ENCODE peak calls at places on chromosome 14, in eight cellular contexts. One of them, this sample, is unnamed.

GRCh38 chr14:93716410-93717221 is 71.7 kb downstream of the PRIMA1 start:
- DNase-seq in Peyer's patch: no peak
- DNase-seq in GM23338: no peak
- DNase-seq in heart left ventricle: peak; percentile 42
- DNase-seq in mucosa of descending colon: no peak
- DNase-seq in GM12878: no peak
- DNase-seq in HCT116: no peak
- DNase-seq in psoas muscle: peak; percentile 35
- DNase-seq in this sample: no peak

GRCh38 chr14:65281991-65282908 is 130.3 kb upstream of the FUT8 start:
- DNase-seq in mucosa of descending colon: no peak
- DNase-seq in HCT116: no peak
- DNase-seq in heart left ventricle: no peak
- DNase-seq in psoas muscle: no peak
- DNase-seq in Peyer's patch: no peak
- DNase-seq in GM23338: peak; percentile 76
- DNase-seq in GM12878: no peak
- DNase-seq in this sample: no peak

GRCh38 chr14:34450542-34450915 is 11.5 kb downstream of the SPTSSA start:
- DNase-seq in psoas muscle: no peak
- DNase-seq in GM23338: no peak
- DNase-seq in HCT116: no peak
- DNase-seq in mucosa of descending colon: no peak
- DNase-seq in GM12878: no peak
- DNase-seq in Peyer's patch: no peak
- DNase-seq in heart left ventricle: no peak
- DNase-seq in this sample: no peak

GRCh38 chr14:44812672-44813071 is 149.1 kb downstream of the KLHL28 start:
- DNase-seq in HCT116: no peak
- DNase-seq in heart left ventricle: no peak
- DNase-seq in Peyer's patch: no peak
- DNase-seq in psoas muscle: no peak
- DNase-seq in mucosa of descending colon: no peak
- DNase-seq in GM23338: peak; percentile 34
- DNase-seq in GM12878: no peak
- DNase-seq in this sample: no peak

GRCh38 chr14:99544971-99545370 is 59.0 kb downstream of the CCDC85C start:
- DNase-seq in GM23338: no peak
- DNase-seq in psoas muscle: no peak
- DNase-seq in GM12878: no peak
- DNase-seq in mucosa of descending colon: no peak
- DNase-seq in heart left ventricle: no peak
- DNase-seq in HCT116: no peak
- DNase-seq in Peyer's patch: no peak
- DNase-seq in this sample: no peak

GRCh38 chr14:21056520-21057163 is 980 bp upstream of the RNASE8 start:
- DNase-seq in psoas muscle: no peak
- DNase-seq in GM12878: no peak
- DNase-seq in heart left ventricle: no peak
- DNase-seq in Peyer's patch: peak; percentile 70
- DNase-seq in mucosa of descending colon: peak; percentile 78
- DNase-seq in GM23338: no peak
- DNase-seq in HCT116: no peak
- DNase-seq in this sample: no peak

GRCh38 chr14:70425349-70425748 is 8.5 kb upstream of the SYNJ2BP start:
- DNase-seq in psoas muscle: peak; percentile 76
- DNase-seq in GM12878: no peak
- DNase-seq in HCT116: no peak
- DNase-seq in heart left ventricle: no peak
- DNase-seq in GM23338: no peak
- DNase-seq in Peyer's patch: no peak
- DNase-seq in mucosa of descending colon: no peak
- DNase-seq in this sample: no peak

GRCh38 chr14:83164016-83164415 is 1630.4 kb upstream of the SEL1L start:
- DNase-seq in GM12878: no peak
- DNase-seq in mucosa of descending colon: no peak
- DNase-seq in Peyer's patch: no peak
- DNase-seq in GM23338: no peak
- DNase-seq in psoas muscle: no peak
- DNase-seq in HCT116: no peak
- DNase-seq in heart left ventricle: no peak
- DNase-seq in this sample: no peak

GRCh38 chr14:85175556-85175955 is 354.4 kb upstream of the FLRT2 start:
- DNase-seq in psoas muscle: no peak
- DNase-seq in mucosa of descending colon: no peak
- DNase-seq in heart left ventricle: no peak
- DNase-seq in HCT116: no peak
- DNase-seq in Peyer's patch: no peak
- DNase-seq in GM12878: no peak
- DNase-seq in GM23338: no peak
- DNase-seq in this sample: no peak

GRCh38 chr14:50790568-50790967 is 40.4 kb downstream of the NIN start:
- DNase-seq in heart left ventricle: no peak
- DNase-seq in GM23338: no peak
- DNase-seq in HCT116: no peak
- DNase-seq in mucosa of descending colon: no peak
- DNase-seq in GM12878: no peak
- DNase-seq in psoas muscle: no peak
- DNase-seq in Peyer's patch: no peak
- DNase-seq in this sample: no peak

GRCh38 chr14:53742226-53742607 is 214.4 kb downstream of the BMP4 start:
- DNase-seq in psoas muscle: no peak
- DNase-seq in GM23338: peak; percentile 58
- DNase-seq in Peyer's patch: no peak
- DNase-seq in GM12878: no peak
- DNase-seq in HCT116: peak; percentile 10
- DNase-seq in mucosa of descending colon: no peak
- DNase-seq in heart left ventricle: no peak
- DNase-seq in this sample: no peak

GRCh38 chr14:67951529-67952120 is 132.0 kb downstream of the RAD51B start:
- DNase-seq in GM12878: no peak
- DNase-seq in heart left ventricle: no peak
- DNase-seq in HCT116: no peak
- DNase-seq in psoas muscle: no peak
- DNase-seq in Peyer's patch: no peak
- DNase-seq in GM23338: no peak
- DNase-seq in mucosa of descending colon: no peak
- DNase-seq in this sample: no peak

GRCh38 chr14:58703149-58703509 is 65.4 kb downstream of the DACT1 start:
- DNase-seq in mucosa of descending colon: peak; percentile 44
- DNase-seq in heart left ventricle: no peak
- DNase-seq in GM12878: no peak
- DNase-seq in psoas muscle: no peak
- DNase-seq in GM23338: no peak
- DNase-seq in Peyer's patch: peak; percentile 46
- DNase-seq in HCT116: no peak
- DNase-seq in this sample: no peak

GRCh38 chr14:81132492-81132891 is 88.3 kb downstream of the GTF2A1 start:
- DNase-seq in mucosa of descending colon: no peak
- DNase-seq in GM12878: no peak
- DNase-seq in HCT116: no peak
- DNase-seq in Peyer's patch: no peak
- DNase-seq in GM23338: no peak
- DNase-seq in psoas muscle: no peak
- DNase-seq in heart left ventricle: no peak
- DNase-seq in this sample: no peak

GRCh38 chr14:82431031-82431430 is 897.4 kb upstream of the SEL1L start:
- DNase-seq in psoas muscle: no peak
- DNase-seq in heart left ventricle: no peak
- DNase-seq in GM23338: no peak
- DNase-seq in GM12878: no peak
- DNase-seq in HCT116: no peak
- DNase-seq in Peyer's patch: no peak
- DNase-seq in mucosa of descending colon: no peak
- DNase-seq in this sample: no peak

GRCh38 chr14:56136571-56137498 is 18.6 kb downstream of the PELI2 start:
- DNase-seq in psoas muscle: no peak
- DNase-seq in Peyer's patch: no peak
- DNase-seq in heart left ventricle: no peak
- DNase-seq in mucosa of descending colon: no peak
- DNase-seq in HCT116: no peak
- DNase-seq in GM23338: no peak
- DNase-seq in GM12878: no peak
- DNase-seq in this sample: no peak

GRCh38 chr14:89089330-89089729 is 264.9 kb downstream of the TTC8 start:
- DNase-seq in Peyer's patch: no peak
- DNase-seq in GM12878: no peak
- DNase-seq in HCT116: no peak
- DNase-seq in heart left ventricle: no peak
- DNase-seq in mucosa of descending colon: no peak
- DNase-seq in GM23338: no peak
- DNase-seq in psoas muscle: no peak
- DNase-seq in this sample: no peak

GRCh38 chr14:80117876-80118275 is 93.4 kb downstream of the DIO2 start:
- DNase-seq in GM12878: no peak
- DNase-seq in GM23338: no peak
- DNase-seq in heart left ventricle: no peak
- DNase-seq in Peyer's patch: no peak
- DNase-seq in HCT116: no peak
- DNase-seq in psoas muscle: no peak
- DNase-seq in mucosa of descending colon: no peak
- DNase-seq in this sample: no peak

GRCh38 chr14:68979722-68980552 is 835 bp upstream of the ACTN1 start:
- DNase-seq in HCT116: no peak
- DNase-seq in Peyer's patch: peak; percentile 52
- DNase-seq in psoas muscle: peak; percentile 68
- DNase-seq in heart left ventricle: peak; percentile 75
- DNase-seq in GM12878: no peak
- DNase-seq in GM23338: peak; percentile 83
- DNase-seq in mucosa of descending colon: peak; percentile 75
- DNase-seq in this sample: no peak
- H3K4me1 ChIP-seq in HCT116: peaks cover 16% of the 10 kb centered on the region
- H3K4me1 ChIP-seq in Peyer's patch: peaks cover 9% of the 10 kb centered on the region
- H3K4me1 ChIP-seq in psoas muscle: peaks cover 6% of the 10 kb centered on the region
- H3K4me1 ChIP-seq in heart left ventricle: peaks cover 28% of the 10 kb centered on the region
- H3K4me1 ChIP-seq in GM12878: no peaks in the 10 kb centered on the region
- H3K4me1 ChIP-seq in GM23338: peaks cover 49% of the 10 kb centered on the region
- H3K4me1 ChIP-seq in mucosa of descending colon: peaks cover 26% of the 10 kb centered on the region
- H3K4me1 ChIP-seq in this sample: no peaks in the 10 kb centered on the region

DNA sequence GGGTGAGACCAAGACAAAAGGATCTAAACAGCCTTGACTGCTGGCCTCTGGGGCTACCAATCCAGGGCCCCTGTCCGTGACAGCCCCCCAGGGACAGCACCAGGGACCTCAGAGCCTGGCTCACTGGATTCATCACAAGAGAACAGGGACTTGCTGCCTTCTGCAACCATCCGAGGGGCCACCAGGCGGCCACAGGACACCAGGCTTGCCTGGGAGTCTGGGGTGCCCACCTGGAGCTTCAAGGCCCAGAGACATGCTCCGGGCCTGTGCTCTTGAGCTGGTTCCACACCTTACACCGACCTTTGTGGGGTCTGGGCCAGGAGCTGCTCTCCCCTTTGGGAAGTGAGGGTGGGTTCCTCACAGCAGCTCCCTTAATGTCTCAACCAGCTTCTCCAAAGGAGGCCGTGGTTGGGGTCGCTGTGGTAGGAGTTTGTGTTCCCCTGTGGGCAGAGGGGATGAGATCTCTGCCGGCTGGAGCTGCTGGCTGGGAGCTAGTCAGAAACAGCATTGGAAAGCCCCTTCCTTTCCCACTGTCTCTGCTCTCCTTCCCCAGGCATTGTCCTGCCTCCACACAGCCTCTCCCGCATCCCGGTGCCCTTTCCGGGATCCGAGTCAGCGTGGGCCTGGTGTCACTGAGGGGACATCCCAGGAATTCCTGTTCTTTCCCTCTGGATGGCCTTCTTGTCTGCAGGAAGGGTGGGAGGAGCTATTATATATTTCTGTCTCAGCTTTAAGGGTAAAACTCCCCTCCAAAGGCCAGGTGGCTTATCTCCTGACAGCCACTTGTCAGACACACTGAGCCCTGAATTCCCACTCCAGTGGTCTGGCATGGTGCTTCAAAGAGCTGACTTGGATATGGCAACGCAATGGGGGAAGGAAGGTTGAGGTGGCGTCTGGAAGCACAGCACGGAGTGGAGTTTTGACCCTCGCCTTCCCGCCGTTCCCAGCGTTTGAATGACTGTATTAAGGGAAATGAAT is 5.1 kb upstream of the PAPLN start:
- DNase-seq in heart left ventricle: no peak
- DNase-seq in psoas muscle: peak; percentile 46
- DNase-seq in Peyer's patch: no peak
- DNase-seq in mucosa of descending colon: no peak
- DNase-seq in GM23338: peak; percentile 87
- DNase-seq in GM12878: no peak
- DNase-seq in HCT116: no peak
- DNase-seq in this sample: no peak
- TF ChIP-seq CTCF in heart left ventricle: no peak
- TF ChIP-seq CTCF in psoas muscle: no peak
- TF ChIP-seq CTCF in Peyer's patch: peak; percentile 18
- TF ChIP-seq CTCF in mucosa of descending colon: no peak
- TF ChIP-seq CTCF in GM23338: peak; percentile 63
- TF ChIP-seq CTCF in GM12878: peak; percentile 52
- TF ChIP-seq CTCF in HCT116: no peak
- TF ChIP-seq CTCF in this sample: no peak

GRCh38 chr14:61661471-61661988 is 33.8 kb upstream of the HIF1A start:
- DNase-seq in Peyer's patch: no peak
- DNase-seq in mucosa of descending colon: no peak
- DNase-seq in HCT116: no peak
- DNase-seq in GM23338: no peak
- DNase-seq in GM12878: peak; percentile 69
- DNase-seq in heart left ventricle: no peak
- DNase-seq in psoas muscle: no peak
- DNase-seq in this sample: no peak

GRCh38 chr14:61662437-61663311 is 32.6 kb upstream of the HIF1A start:
- DNase-seq in psoas muscle: no peak
- DNase-seq in heart left ventricle: no peak
- DNase-seq in mucosa of descending colon: no peak
- DNase-seq in GM23338: peak; percentile 36
- DNase-seq in GM12878: peak; percentile 100
- DNase-seq in Peyer's patch: peak; percentile 68
- DNase-seq in HCT116: peak; percentile 34
- DNase-seq in this sample: peak; percentile 35

GRCh38 chr14:61659582-61659981 is 35.7 kb upstream of the HIF1A start:
- DNase-seq in Peyer's patch: no peak
- DNase-seq in psoas muscle: no peak
- DNase-seq in mucosa of descending colon: no peak
- DNase-seq in heart left ventricle: no peak
- DNase-seq in HCT116: no peak
- DNase-seq in GM12878: no peak
- DNase-seq in GM23338: no peak
- DNase-seq in this sample: no peak

GRCh38 chr14:61663312-61663974 is 31.9 kb upstream of the HIF1A start:
- DNase-seq in mucosa of descending colon: no peak
- DNase-seq in HCT116: no peak
- DNase-seq in GM23338: no peak
- DNase-seq in heart left ventricle: no peak
- DNase-seq in psoas muscle: no peak
- DNase-seq in Peyer's patch: no peak
- DNase-seq in GM12878: peak; percentile 49
- DNase-seq in this sample: no peak

GRCh38 chr14:61662001-61662400 is 33.3 kb upstream of the HIF1A start:
- DNase-seq in GM12878: no peak
- DNase-seq in psoas muscle: no peak
- DNase-seq in HCT116: no peak
- DNase-seq in GM23338: no peak
- DNase-seq in mucosa of descending colon: no peak
- DNase-seq in heart left ventricle: no peak
- DNase-seq in Peyer's patch: no peak
- DNase-seq in this sample: no peak
- H3K4me3 ChIP-seq in GM12878: peak overlapping the region; percentile 44
- H3K4me3 ChIP-seq in psoas muscle: no peak overlapping the region
- H3K4me3 ChIP-seq in HCT116: no peak overlapping the region
- H3K4me3 ChIP-seq in GM23338: no peak overlapping the region
- H3K4me3 ChIP-seq in mucosa of descending colon: no peak overlapping the region
- H3K4me3 ChIP-seq in heart left ventricle: no peak overlapping the region
- H3K4me3 ChIP-seq in Peyer's patch: no peak overlapping the region
- H3K4me3 ChIP-seq in this sample: no peak overlapping the region

GRCh38 chr14:100725587-100726387 is 905 bp upstream of the DLK1 start:
- DNase-seq in mucosa of descending colon: no peak
- DNase-seq in GM23338: no peak
- DNase-seq in GM12878: no peak
- DNase-seq in Peyer's patch: no peak
- DNase-seq in HCT116: no peak
- DNase-seq in heart left ventricle: peak; percentile 30
- DNase-seq in psoas muscle: peak; percentile 32
- DNase-seq in this sample: no peak
- H3K4me1 ChIP-seq in mucosa of descending colon: no peaks in the 10 kb centered on the region
- H3K4me1 ChIP-seq in GM23338: peaks cover 4% of the 10 kb centered on the region
- H3K4me1 ChIP-seq in GM12878: no peaks in the 10 kb centered on the region
- H3K4me1 ChIP-seq in Peyer's patch: no peaks in the 10 kb centered on the region
- H3K4me1 ChIP-seq in HCT116: no peaks in the 10 kb centered on the region
- H3K4me1 ChIP-seq in heart left ventricle: no peaks in the 10 kb centered on the region
- H3K4me1 ChIP-seq in psoas muscle: no peaks in the 10 kb centered on the region
- H3K4me1 ChIP-seq in this sample: no peaks in the 10 kb centered on the region

This sample was measured in lung.